ENCODE peak calls at places on chromosomes 16 and 17, in nine cellular contexts. O is uterus, W is epithelial cell of proximal tubule, K is cardiac fibroblast, Z is astrocyte of the spinal cord, C is transverse colon, R is esophagus muscularis mucosa, J is breast epithelium, U is heart left ventricle. T is an unnamed sample.

GRCh38 chr17:64202683-64203430 is 60.2 kb downstream of the TEX2 start:
- DNase-seq in O (no peak), W (no peak), K (peak; percentile 47), Z (peak; percentile 83), C (no peak), R (peak; percentile 60), J (no peak), U (no peak), T (no peak)

GRCh38 chr17:73586921-73587680 is 57.1 kb downstream of the SDK2 start:
- DNase-seq in O (no peak), W (no peak), K (no peak), Z (no peak), C (no peak), R (no peak), J (no peak), U (peak; percentile 66), T (no peak)

GRCh38 chr16:735982-736453 is 4.8 kb downstream of the CIAO3 start:
- DNase-seq in O (no peak), W (no peak), K (no peak), Z (no peak), C (no peak), R (no peak), J (no peak), U (no peak), T (no peak)

GRCh38 chr17:73396429-73397277 is 84.9 kb upstream of the CDC42EP4 start:
- DNase-seq in O (no peak), W (no peak), K (no peak), Z (peak; percentile 61), C (no peak), R (no peak), J (no peak), U (no peak), T (no peak)

GRCh38 chr16:26665166-26665939 is 401.4 kb upstream of the C16orf82 start:
- DNase-seq in O (no peak), W (no peak), K (no peak), Z (no peak), C (no peak), R (peak; percentile 81), J (no peak), U (no peak), T (no peak)

GRCh38 chr16:75996491-75996890 is 270.2 kb upstream of the CPHXL start:
- DNase-seq in O (no peak), W (no peak), K (no peak), Z (no peak), C (no peak), R (no peak), J (no peak), U (no peak), T (no peak)

GRCh38 chr16:71552698-71553503 is 24.0 kb downstream of the TAT start:
- DNase-seq in O (no peak), W (no peak), K (no peak), Z (no peak), C (no peak), R (no peak), J (no peak), U (no peak), T (no peak)

GRCh38 chr17:69170377-69170776 is 28.7 kb upstream of the ABCA6 start:
- DNase-seq in O (no peak), W (no peak), K (peak; percentile 11), Z (no peak), C (no peak), R (no peak), J (no peak), U (no peak), T (no peak)

GRCh38 chr17:46129302-46129701 is 63.9 kb downstream of the KANSL1 start:
- DNase-seq in O (no peak), W (no peak), K (no peak), Z (no peak), C (no peak), R (no peak), J (no peak), U (no peak), T (no peak)

GRCh38 chr17:65741690-65742089 is 180.2 kb upstream of the AXIN2 start:
- DNase-seq in O (no peak), W (no peak), K (no peak), Z (no peak), C (no peak), R (no peak), J (no peak), U (no peak), T (no peak)

GRCh38 chr16:86865866-86866675 is 287.7 kb downstream of the FOXL1 start:
- DNase-seq in O (no peak), W (no peak), K (peak; percentile 20), Z (no peak), C (no peak), R (no peak), J (peak; percentile 65), U (peak; percentile 84), T (peak; percentile 78)

GRCh38 chr17:72887917-72888316 is 204.6 kb downstream of the SLC39A11 start:
- DNase-seq in O (no peak), W (no peak), K (no peak), Z (no peak), C (no peak), R (no peak), J (no peak), U (no peak), T (no peak)

GRCh38 chr16:88865310-88865709 is 1.1 kb downstream of the PABPN1L start:
- DNase-seq in O (no peak), W (no peak), K (no peak), Z (no peak), C (no peak), R (no peak), J (no peak), U (no peak), T (no peak)

GRCh38 chr16:11133344-11133921 is 122.6 kb downstream of the SOCS1 start:
- DNase-seq in O (peak; percentile 81), W (peak; percentile 83), K (peak; percentile 93), Z (peak; percentile 95), C (peak; percentile 60), R (no peak), J (peak; percentile 77), U (peak; percentile 73), T (peak; percentile 95)

GRCh38 chr16:63880948-63881347 is 1240.9 kb downstream of the CDH11 start:
- DNase-seq in O (no peak), W (no peak), K (no peak), Z (no peak), C (no peak), R (no peak), J (no peak), U (no peak), T (no peak)

GRCh38 chr16:83269541-83269940 is 538.2 kb upstream of the HSBP1 start:
- DNase-seq in O (no peak), W (no peak), K (no peak), Z (no peak), C (no peak), R (no peak), J (no peak), U (no peak), T (no peak)

GRCh38 chr16:12147681-12148479 is 171.3 kb downstream of the SNX29 start:
- DNase-seq in O (no peak), W (no peak), K (no peak), Z (no peak), C (no peak), R (no peak), J (no peak), U (no peak), T (no peak)

GRCh38 chr17:71809537-71809936 is 311.3 kb upstream of the SOX9 start:
- DNase-seq in O (no peak), W (no peak), K (no peak), Z (no peak), C (no peak), R (no peak), J (no peak), U (no peak), T (no peak)

GRCh38 chr16:68263559-68264127 is 683 bp upstream of the SLC7A6 start:
- DNase-seq in O (no peak), W (no peak), K (no peak), Z (no peak), C (no peak), R (no peak), J (no peak), U (no peak), T (no peak)
- TF ChIP-seq CTCF in O (no peak), W (no peak), K (no peak), Z (no peak), C (no peak), R (no peak), J (no peak), U (no peak), T (no peak)

GRCh38 chr17:33987162-33987561 is 267.9 kb upstream of the CCL2 start:
- DNase-seq in O (no peak), W (no peak), K (no peak), Z (no peak), C (peak; percentile 20), R (no peak), J (no peak), U (no peak), T (no peak)
- TF ChIP-seq CTCF in O (no peak), W (no peak), K (no peak), Z (no peak), C (no peak), R (no peak), J (no peak), U (no peak), T (no peak)

GRCh38 chr17:33927732-33928133 is 327.4 kb upstream of the CCL2 start:
- DNase-seq in O (no peak), W (no peak), K (no peak), Z (no peak), C (no peak), R (no peak), J (no peak), U (no peak), T (no peak)
- TF ChIP-seq CTCF in O (no peak), W (peak; percentile 16), K (no peak), Z (no peak), C (peak; percentile 24), R (no peak), J (no peak), U (peak; percentile 23), T (no peak)

GRCh38 chr16:85770741-85771140 is 19.8 kb upstream of the C16orf74 start:
- DNase-seq in O (no peak), W (no peak), K (no peak), Z (no peak), C (no peak), R (no peak), J (no peak), U (no peak), T (no peak)
- TF ChIP-seq CTCF in O (no peak), W (no peak), K (no peak), Z (no peak), C (no peak), R (no peak), J (no peak), U (no peak), T (no peak)

T was measured in sigmoid colon.